ENCODE peak calls at places on chromosomes 5 and 9, in four cellular contexts. One of them, this sample, is unnamed.

GRCh38 chr5:146836226-146836842 is 42.2 kb downstream of the PPP2R2B start:
- DNase-seq in A549: no peak
- DNase-seq in K562: no peak
- DNase-seq in HepG2: peak
- DNase-seq in this sample: no peak

GRCh38 chr9:5629312-5630037 is 568 bp downstream of the RIC1 start:
- DNase-seq in A549: peak
- DNase-seq in K562: no peak
- DNase-seq in HepG2: no peak
- DNase-seq in this sample: peak

GRCh38 chr9:135068776-135069415 is 18.6 kb upstream of the OLFM1 start:
- DNase-seq in A549: no peak
- DNase-seq in K562: no peak
- DNase-seq in HepG2: no peak
- DNase-seq in this sample: no peak

GRCh38 chr9:13728121-13728520 is 448.6 kb upstream of the MPDZ start:
- DNase-seq in A549: no peak
- DNase-seq in K562: no peak
- DNase-seq in HepG2: no peak
- DNase-seq in this sample: no peak

GRCh38 chr5:150912312-150912814 is 7.6 kb upstream of the ZNF300 start:
- DNase-seq in A549: no peak
- DNase-seq in K562: no peak
- DNase-seq in HepG2: no peak
- DNase-seq in this sample: no peak

GRCh38 chr5:13591621-13592020 is 352.9 kb downstream of the DNAH5 start:
- DNase-seq in A549: peak
- DNase-seq in K562: no peak
- DNase-seq in HepG2: no peak
- DNase-seq in this sample: no peak

GRCh38 chr5:68529581-68529980 is 314.0 kb downstream of the PIK3R1 start:
- DNase-seq in A549: no peak
- DNase-seq in K562: no peak
- DNase-seq in HepG2: no peak
- DNase-seq in this sample: no peak

GRCh38 chr5:78698218-78698751 is 49.7 kb upstream of the LHFPL2 start:
- DNase-seq in A549: no peak
- DNase-seq in K562: no peak
- DNase-seq in HepG2: no peak
- DNase-seq in this sample: no peak

GRCh38 chr5:1343315-1343751 is 1.6 kb downstream of the CLPTM1L start:
- DNase-seq in A549: no peak
- DNase-seq in K562: no peak
- DNase-seq in HepG2: no peak
- DNase-seq in this sample: no peak

GRCh38 chr5:90446961-90447360 is 27.6 kb downstream of the MBLAC2 start:
- DNase-seq in A549: no peak
- DNase-seq in K562: no peak
- DNase-seq in HepG2: no peak
- DNase-seq in this sample: no peak

GRCh38 chr5:85605381-85605780 is 1012.4 kb upstream of the COX7C start:
- DNase-seq in A549: no peak
- DNase-seq in K562: no peak
- DNase-seq in HepG2: no peak
- DNase-seq in this sample: no peak

GRCh38 chr9:115672477-115673316 is 480.9 kb upstream of the PAPPA start:
- DNase-seq in A549: peak
- DNase-seq in K562: no peak
- DNase-seq in HepG2: peak
- DNase-seq in this sample: no peak

GRCh38 chr5:170533383-170533782 is 29.6 kb downstream of the KCNIP1 start:
- DNase-seq in A549: no peak
- DNase-seq in K562: no peak
- DNase-seq in HepG2: no peak
- DNase-seq in this sample: no peak

GRCh38 chr5:178442361-178443256 is 147.6 kb downstream of the COL23A1 start:
- DNase-seq in A549: no peak
- DNase-seq in K562: no peak
- DNase-seq in HepG2: no peak
- DNase-seq in this sample: no peak

GRCh38 chr5:76270214-76270613 is 132.9 kb upstream of the IQGAP2 start:
- DNase-seq in A549: no peak
- DNase-seq in K562: no peak
- DNase-seq in HepG2: no peak
- DNase-seq in this sample: no peak

GRCh38 chr5:124124711-124125229 is 612.8 kb downstream of the CSNK1G3 start:
- DNase-seq in A549: no peak
- DNase-seq in K562: no peak
- DNase-seq in HepG2: no peak
- DNase-seq in this sample: no peak

GRCh38 chr5:119795768-119796167 is 166.4 kb downstream of the FAM170A start:
- DNase-seq in A549: no peak
- DNase-seq in K562: no peak
- DNase-seq in HepG2: no peak
- DNase-seq in this sample: no peak

GRCh38 chr5:135140805-135141204 is 106.8 kb upstream of the PITX1 start:
- DNase-seq in A549: peak
- DNase-seq in K562: no peak
- DNase-seq in HepG2: no peak
- DNase-seq in this sample: no peak

GRCh38 chr9:35629597-35629996 is 11.4 kb upstream of the CD72 start:
- DNase-seq in A549: no peak
- DNase-seq in K562: no peak
- DNase-seq in HepG2: no peak
- DNase-seq in this sample: no peak

GRCh38 chr5:109649371-109649770 is 40.4 kb upstream of the MAN2A1 start:
- DNase-seq in A549: no peak
- DNase-seq in K562: no peak
- DNase-seq in HepG2: no peak
- DNase-seq in this sample: no peak

GRCh38 chr5:127086583-127086982 is 13.3 kb upstream of the C5orf63 start:
- DNase-seq in A549: no peak
- DNase-seq in K562: no peak
- DNase-seq in HepG2: no peak
- DNase-seq in this sample: no peak

GRCh38 chr9:86022687-86023266 is 76.6 kb downstream of the GOLM1 start:
- DNase-seq in A549: no peak
- DNase-seq in K562: no peak
- DNase-seq in HepG2: no peak
- DNase-seq in this sample: no peak

GRCh38 chr5:133610489-133611356 is 1.6 kb downstream of the FSTL4 start:
- DNase-seq in A549: peak
- DNase-seq in K562: peak
- DNase-seq in HepG2: peak
- DNase-seq in this sample: peak

GRCh38 chr5:149320791-149321330 is 24.4 kb upstream of the GRPEL2 start:
- DNase-seq in A549: peak
- DNase-seq in K562: peak
- DNase-seq in HepG2: peak
- DNase-seq in this sample: no peak

GRCh38 chr9:79687131-79687447 is 115.3 kb downstream of the TLE4 start:
- DNase-seq in A549: no peak
- DNase-seq in K562: no peak
- DNase-seq in HepG2: no peak
- DNase-seq in this sample: no peak

GRCh38 chr5:96966801-96967200 is 30.9 kb downstream of the LNPEP start:
- DNase-seq in A549: no peak
- DNase-seq in K562: no peak
- DNase-seq in HepG2: no peak
- DNase-seq in this sample: no peak

GRCh38 chr9:99509900-99510299 is 287.8 kb downstream of the SEC61B start:
- DNase-seq in A549: no peak
- DNase-seq in K562: no peak
- DNase-seq in HepG2: no peak
- DNase-seq in this sample: no peak

GRCh38 chr5:120464627-120465280 is 654 bp downstream of the PRR16 start:
- DNase-seq in A549: no peak
- DNase-seq in K562: no peak
- DNase-seq in HepG2: no peak
- DNase-seq in this sample: peak

GRCh38 chr9:37953775-37954437 is 50.0 kb upstream of the SLC25A51 start:
- DNase-seq in A549: peak
- DNase-seq in K562: peak
- DNase-seq in HepG2: no peak
- DNase-seq in this sample: no peak

GRCh38 chr9:136021891-136022681 is 60.9 kb upstream of the UBAC1 start:
- DNase-seq in A549: no peak
- DNase-seq in K562: no peak
- DNase-seq in HepG2: no peak
- DNase-seq in this sample: peak

GRCh38 chr9:29325855-29326254 is 1752.6 kb upstream of the C9orf72 start:
- DNase-seq in A549: no peak
- DNase-seq in K562: no peak
- DNase-seq in HepG2: no peak
- DNase-seq in this sample: no peak

GRCh38 chr9:115883467-115884329 is 269.9 kb upstream of the PAPPA start:
- DNase-seq in A549: peak
- DNase-seq in K562: no peak
- DNase-seq in HepG2: peak
- DNase-seq in this sample: peak

GRCh38 chr5:106880656-106881055 is 790.1 kb downstream of the EFNA5 start:
- DNase-seq in A549: no peak
- DNase-seq in K562: no peak
- DNase-seq in HepG2: no peak
- DNase-seq in this sample: no peak

DNA sequence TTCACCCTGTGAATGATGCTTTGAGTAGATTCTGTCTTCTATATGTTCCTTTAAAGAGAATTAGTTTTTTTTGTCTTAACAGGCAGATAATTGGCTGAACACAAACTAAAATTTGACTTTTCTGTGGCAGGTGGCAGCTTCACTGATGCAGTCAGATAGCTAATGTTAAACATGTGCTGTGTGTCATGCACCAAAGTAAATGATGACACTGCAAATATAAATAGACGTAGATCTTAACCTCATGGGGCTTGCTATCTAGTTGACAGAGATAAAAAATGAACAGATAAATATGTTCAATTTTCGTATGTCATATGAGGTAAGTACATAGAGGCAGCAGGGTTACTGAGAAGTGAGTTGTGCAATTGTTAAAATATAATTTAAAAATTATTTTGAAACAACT is 82.7 kb downstream of the PARP8 start:
- DNase-seq in A549: no peak
- DNase-seq in K562: no peak
- DNase-seq in HepG2: no peak
- DNase-seq in this sample: no peak
- TF ChIP-seq HMGXB4 in A549: no peak
- TF ChIP-seq HMGXB4 in K562: no peak
- TF ChIP-seq HMGXB4 in HepG2: no peak
- TF ChIP-seq HMGXB4 in this sample: no peak

GRCh38 chr5:38896760-38897159 is 50.9 kb downstream of the OSMR start:
- DNase-seq in A549: no peak
- DNase-seq in K562: no peak
- DNase-seq in HepG2: no peak
- DNase-seq in this sample: no peak

GRCh38 chr5:38892363-38892762 is 46.6 kb downstream of the OSMR start:
- DNase-seq in A549: no peak
- DNase-seq in K562: no peak
- DNase-seq in HepG2: no peak
- DNase-seq in this sample: no peak

GRCh38 chr5:38889424-38889823 is 43.6 kb downstream of the OSMR start:
- DNase-seq in A549: no peak
- DNase-seq in K562: no peak
- DNase-seq in HepG2: no peak
- DNase-seq in this sample: no peak

GRCh38 chr5:38888023-38888422 is 42.2 kb downstream of the OSMR start:
- DNase-seq in A549: no peak
- DNase-seq in K562: no peak
- DNase-seq in HepG2: no peak
- DNase-seq in this sample: peak

DNA sequence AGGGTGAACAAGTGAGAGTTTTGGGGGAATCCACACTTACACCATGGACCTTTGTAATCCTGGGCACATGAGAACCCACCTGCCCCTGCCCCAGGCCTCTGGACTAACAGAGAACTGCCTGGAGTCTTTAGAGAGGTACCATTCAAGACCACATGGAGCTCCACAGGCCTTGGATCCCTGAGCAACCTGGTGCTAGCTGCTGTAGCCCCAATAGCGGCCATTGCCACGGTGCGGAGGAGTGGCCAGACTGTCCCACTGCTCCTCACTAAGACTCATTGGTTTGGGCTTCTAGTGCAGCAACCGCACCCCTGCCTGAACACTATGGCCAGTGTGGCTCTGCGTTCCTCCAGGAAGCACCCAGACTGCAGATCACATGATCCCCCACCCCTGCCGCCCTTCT is 45.8 kb downstream of the OSMR start:
- DNase-seq in A549: no peak
- DNase-seq in K562: no peak
- DNase-seq in HepG2: no peak
- DNase-seq in this sample: no peak
- TF ChIP-seq JUN in A549: no peak
- TF ChIP-seq JUN in K562: no peak
- TF ChIP-seq JUN in HepG2: no peak
- TF ChIP-seq JUN in this sample: no peak

GRCh38 chr9:4356306-4356705 is 56.4 kb upstream of the GLIS3 start:
- DNase-seq in A549: no peak
- DNase-seq in K562: no peak
- DNase-seq in HepG2: no peak
- DNase-seq in this sample: no peak
- TF ChIP-seq HMGXB4 in A549: no peak
- TF ChIP-seq HMGXB4 in K562: no peak
- TF ChIP-seq HMGXB4 in HepG2: no peak
- TF ChIP-seq HMGXB4 in this sample: no peak

GRCh38 chr9:113355197-113355596 is 5.9 kb downstream of the BSPRY start:
- DNase-seq in A549: peak
- DNase-seq in K562: no peak
- DNase-seq in HepG2: peak
- DNase-seq in this sample: no peak
- TF ChIP-seq JUN in A549: no peak
- TF ChIP-seq JUN in K562: no peak
- TF ChIP-seq JUN in HepG2: no peak
- TF ChIP-seq JUN in this sample: no peak

DNA sequence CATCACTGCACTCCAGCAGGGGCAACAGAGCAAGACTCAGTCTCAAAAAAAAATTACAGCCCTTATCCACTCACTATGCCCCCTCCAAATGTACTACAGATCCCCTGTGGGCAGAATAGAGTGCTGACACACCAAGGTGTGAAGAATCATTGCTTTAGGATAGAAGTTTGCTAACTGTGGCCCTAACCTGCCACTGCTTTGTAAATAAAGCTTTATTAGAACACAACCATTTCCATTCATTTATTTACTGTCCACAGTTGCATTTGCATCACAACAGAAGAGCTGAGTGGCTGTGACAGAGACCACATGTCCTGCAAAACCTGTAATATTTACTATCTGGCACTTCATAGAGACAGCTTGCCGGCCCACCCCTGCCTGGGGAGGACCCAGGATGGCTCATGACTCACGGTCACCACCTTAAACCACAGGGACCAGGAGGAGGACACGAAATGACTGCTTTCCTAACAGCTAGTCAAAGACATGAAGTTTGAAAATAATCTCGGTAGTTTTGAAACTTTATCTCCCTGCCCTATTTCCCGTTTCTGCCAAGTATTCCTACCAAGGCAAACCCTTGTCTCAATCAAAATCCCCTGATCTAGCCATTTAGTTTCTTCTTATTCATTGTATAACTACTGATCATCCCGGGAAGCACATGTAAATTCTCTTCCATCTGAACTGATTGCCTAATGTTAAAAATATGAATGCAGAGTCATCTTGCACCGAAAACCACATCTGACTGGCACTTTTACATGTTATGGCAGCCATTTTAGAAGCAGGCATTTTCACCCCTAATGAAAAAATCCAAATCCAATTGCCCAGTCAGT is 206.1 kb downstream of the SLIT3 start:
- DNase-seq in A549: no peak
- DNase-seq in K562: no peak
- DNase-seq in HepG2: no peak
- DNase-seq in this sample: no peak
- TF ChIP-seq HMGXB4 in A549: no peak
- TF ChIP-seq HMGXB4 in K562: no peak
- TF ChIP-seq HMGXB4 in HepG2: no peak
- TF ChIP-seq HMGXB4 in this sample: no peak

This sample was measured in WTC11.